ENCODE peak calls at places on chromosomes 4 and X, in seven cellular contexts. One of them, this sample, is unnamed.

GRCh38 chrX:130176942-130177341 is 5.2 kb downstream of the RAB33A start:
- DNase-seq in colonic mucosa: no peak
- DNase-seq in RCC 7860: no peak
- DNase-seq in germinal center: no peak
- DNase-seq in stimulated activated CD4-positive, alpha-beta T cell treated with anti-CD3 and anti-CD28 coated beads, TNF-alpha, amount 100 ng/mL, for 48 hours: no peak
- DNase-seq in activated naive CD4-positive, alpha-beta T cell: no peak
- DNase-seq in NCI-H1092 treated with DMSO at 0.1 percent for 48 hours: no peak
- DNase-seq in this sample: no peak

GRCh38 chr4:152360045-152360410 is 175.9 kb downstream of the FBXW7 start:
- DNase-seq in colonic mucosa: no peak
- DNase-seq in RCC 7860: no peak
- DNase-seq in germinal center: no peak
- DNase-seq in stimulated activated CD4-positive, alpha-beta T cell treated with anti-CD3 and anti-CD28 coated beads, TNF-alpha, amount 100 ng/mL, for 48 hours: no peak
- DNase-seq in activated naive CD4-positive, alpha-beta T cell: no peak
- DNase-seq in NCI-H1092 treated with DMSO at 0.1 percent for 48 hours: no peak
- DNase-seq in this sample: peak

GRCh38 chrX:102341867-102342266 is 94.9 kb downstream of the NXF2 start:
- DNase-seq in colonic mucosa: no peak
- DNase-seq in RCC 7860: no peak
- DNase-seq in germinal center: no peak
- DNase-seq in stimulated activated CD4-positive, alpha-beta T cell treated with anti-CD3 and anti-CD28 coated beads, TNF-alpha, amount 100 ng/mL, for 48 hours: no peak
- DNase-seq in activated naive CD4-positive, alpha-beta T cell: no peak
- DNase-seq in NCI-H1092 treated with DMSO at 0.1 percent for 48 hours: no peak
- DNase-seq in this sample: peak

GRCh38 chr4:173301518-173302201 is 32.5 kb downstream of the HMGB2 start:
- DNase-seq in colonic mucosa: no peak
- DNase-seq in RCC 7860: peak
- DNase-seq in germinal center: peak
- DNase-seq in stimulated activated CD4-positive, alpha-beta T cell treated with anti-CD3 and anti-CD28 coated beads, TNF-alpha, amount 100 ng/mL, for 48 hours: no peak
- DNase-seq in activated naive CD4-positive, alpha-beta T cell: no peak
- DNase-seq in NCI-H1092 treated with DMSO at 0.1 percent for 48 hours: peak
- DNase-seq in this sample: peak

GRCh38 chrX:25012433-25012735 is 3.4 kb downstream of the ARX start:
- DNase-seq in colonic mucosa: no peak
- DNase-seq in RCC 7860: no peak
- DNase-seq in germinal center: no peak
- DNase-seq in stimulated activated CD4-positive, alpha-beta T cell treated with anti-CD3 and anti-CD28 coated beads, TNF-alpha, amount 100 ng/mL, for 48 hours: no peak
- DNase-seq in activated naive CD4-positive, alpha-beta T cell: no peak
- DNase-seq in NCI-H1092 treated with DMSO at 0.1 percent for 48 hours: no peak
- DNase-seq in this sample: peak

GRCh38 chrX:49071877-49072711 is 1.7 kb downstream of the PRAF2 start:
- DNase-seq in colonic mucosa: peak
- DNase-seq in RCC 7860: no peak
- DNase-seq in germinal center: no peak
- DNase-seq in stimulated activated CD4-positive, alpha-beta T cell treated with anti-CD3 and anti-CD28 coated beads, TNF-alpha, amount 100 ng/mL, for 48 hours: no peak
- DNase-seq in activated naive CD4-positive, alpha-beta T cell: no peak
- DNase-seq in NCI-H1092 treated with DMSO at 0.1 percent for 48 hours: no peak
- DNase-seq in this sample: peak

GRCh38 chrX:143635915-143636314 is at the start of gene SLITRK4:
- DNase-seq in colonic mucosa: no peak
- DNase-seq in RCC 7860: no peak
- DNase-seq in germinal center: no peak
- DNase-seq in stimulated activated CD4-positive, alpha-beta T cell treated with anti-CD3 and anti-CD28 coated beads, TNF-alpha, amount 100 ng/mL, for 48 hours: no peak
- DNase-seq in activated naive CD4-positive, alpha-beta T cell: no peak
- DNase-seq in NCI-H1092 treated with DMSO at 0.1 percent for 48 hours: no peak
- DNase-seq in this sample: no peak

GRCh38 chrX:25523574-25523973 is 507.8 kb upstream of the ARX start:
- DNase-seq in colonic mucosa: no peak
- DNase-seq in RCC 7860: no peak
- DNase-seq in germinal center: no peak
- DNase-seq in stimulated activated CD4-positive, alpha-beta T cell treated with anti-CD3 and anti-CD28 coated beads, TNF-alpha, amount 100 ng/mL, for 48 hours: no peak
- DNase-seq in activated naive CD4-positive, alpha-beta T cell: no peak
- DNase-seq in NCI-H1092 treated with DMSO at 0.1 percent for 48 hours: peak
- DNase-seq in this sample: peak

GRCh38 chrX:79413009-79413408 is 45.9 kb upstream of the ITM2A start:
- DNase-seq in colonic mucosa: no peak
- DNase-seq in RCC 7860: no peak
- DNase-seq in germinal center: peak
- DNase-seq in stimulated activated CD4-positive, alpha-beta T cell treated with anti-CD3 and anti-CD28 coated beads, TNF-alpha, amount 100 ng/mL, for 48 hours: no peak
- DNase-seq in activated naive CD4-positive, alpha-beta T cell: no peak
- DNase-seq in NCI-H1092 treated with DMSO at 0.1 percent for 48 hours: no peak
- DNase-seq in this sample: peak

GRCh38 chrX:9534686-9535085 is 69.8 kb downstream of the TBL1X start:
- DNase-seq in colonic mucosa: no peak
- DNase-seq in RCC 7860: no peak
- DNase-seq in germinal center: no peak
- DNase-seq in stimulated activated CD4-positive, alpha-beta T cell treated with anti-CD3 and anti-CD28 coated beads, TNF-alpha, amount 100 ng/mL, for 48 hours: no peak
- DNase-seq in activated naive CD4-positive, alpha-beta T cell: no peak
- DNase-seq in NCI-H1092 treated with DMSO at 0.1 percent for 48 hours: no peak
- DNase-seq in this sample: peak

GRCh38 chrX:38318606-38319005 is 8.7 kb downstream of the RPGR start:
- DNase-seq in colonic mucosa: no peak
- DNase-seq in RCC 7860: no peak
- DNase-seq in germinal center: no peak
- DNase-seq in stimulated activated CD4-positive, alpha-beta T cell treated with anti-CD3 and anti-CD28 coated beads, TNF-alpha, amount 100 ng/mL, for 48 hours: no peak
- DNase-seq in activated naive CD4-positive, alpha-beta T cell: no peak
- DNase-seq in NCI-H1092 treated with DMSO at 0.1 percent for 48 hours: no peak
- DNase-seq in this sample: no peak

GRCh38 chr4:3213101-3213416 is 35.9 kb upstream of the MSANTD1 start:
- DNase-seq in colonic mucosa: no peak
- DNase-seq in RCC 7860: no peak
- DNase-seq in germinal center: no peak
- DNase-seq in stimulated activated CD4-positive, alpha-beta T cell treated with anti-CD3 and anti-CD28 coated beads, TNF-alpha, amount 100 ng/mL, for 48 hours: no peak
- DNase-seq in activated naive CD4-positive, alpha-beta T cell: no peak
- DNase-seq in NCI-H1092 treated with DMSO at 0.1 percent for 48 hours: no peak
- DNase-seq in this sample: no peak

GRCh38 chrX:79195027-79195426 is 50.5 kb downstream of the GPR174 start:
- DNase-seq in colonic mucosa: no peak
- DNase-seq in RCC 7860: no peak
- DNase-seq in germinal center: no peak
- DNase-seq in stimulated activated CD4-positive, alpha-beta T cell treated with anti-CD3 and anti-CD28 coated beads, TNF-alpha, amount 100 ng/mL, for 48 hours: no peak
- DNase-seq in activated naive CD4-positive, alpha-beta T cell: no peak
- DNase-seq in NCI-H1092 treated with DMSO at 0.1 percent for 48 hours: no peak
- DNase-seq in this sample: no peak

GRCh38 chrX:41014776-41015175 is 70.5 kb upstream of the USP9X start:
- DNase-seq in colonic mucosa: no peak
- DNase-seq in RCC 7860: peak
- DNase-seq in germinal center: no peak
- DNase-seq in stimulated activated CD4-positive, alpha-beta T cell treated with anti-CD3 and anti-CD28 coated beads, TNF-alpha, amount 100 ng/mL, for 48 hours: no peak
- DNase-seq in activated naive CD4-positive, alpha-beta T cell: no peak
- DNase-seq in NCI-H1092 treated with DMSO at 0.1 percent for 48 hours: no peak
- DNase-seq in this sample: peak

This sample was measured in GM23248.